ENCODE peak calls at places on chromosomes 16 and 17, in five cellular contexts. One of them, this sample, is unnamed.

GRCh38 chr16:3878610-3879009 is 1.9 kb downstream of the CREBBP start:
- DNase-seq in neural crest cell: no peak
- DNase-seq in nephron progenitor cell: no peak
- DNase-seq in CD8-positive, alpha-beta T cell: no peak
- DNase-seq in cardiac muscle cell: peak
- DNase-seq in this sample: no peak

GRCh38 chr17:48626470-48627241 is 498 bp upstream of the HOXB9 start:
- DNase-seq in cardiac muscle cell: peak
- DNase-seq in nephron progenitor cell: peak
- DNase-seq in CD8-positive, alpha-beta T cell: no peak
- DNase-seq in neural crest cell: no peak
- DNase-seq in this sample: peak

GRCh38 chr17:48546187-48546923 is 1.4 kb upstream of the HOXB2 start:
- DNase-seq in CD8-positive, alpha-beta T cell: no peak
- DNase-seq in nephron progenitor cell: peak
- DNase-seq in neural crest cell: no peak
- DNase-seq in cardiac muscle cell: peak
- DNase-seq in this sample: no peak

GRCh38 chr16:535446-536405 is 8.2 kb downstream of the CAPN15 start:
- DNase-seq in neural crest cell: no peak
- DNase-seq in nephron progenitor cell: no peak
- DNase-seq in CD8-positive, alpha-beta T cell: no peak
- DNase-seq in cardiac muscle cell: no peak
- DNase-seq in this sample: no peak

GRCh38 chr16:80807916-80808315 is 3.5 kb upstream of the CDYL2 start:
- DNase-seq in neural crest cell: no peak
- DNase-seq in nephron progenitor cell: no peak
- DNase-seq in cardiac muscle cell: no peak
- DNase-seq in CD8-positive, alpha-beta T cell: no peak
- DNase-seq in this sample: no peak

GRCh38 chr16:25271421-25271820 is 13.8 kb upstream of the ZKSCAN2 start:
- DNase-seq in neural crest cell: no peak
- DNase-seq in nephron progenitor cell: no peak
- DNase-seq in cardiac muscle cell: no peak
- DNase-seq in CD8-positive, alpha-beta T cell: no peak
- DNase-seq in this sample: no peak

GRCh38 chr16:19086322-19087199 is 19.1 kb downstream of the COQ7 start:
- DNase-seq in CD8-positive, alpha-beta T cell: peak
- DNase-seq in neural crest cell: peak
- DNase-seq in nephron progenitor cell: peak
- DNase-seq in cardiac muscle cell: peak
- DNase-seq in this sample: peak

GRCh38 chr17:78672880-78673371 is 95.7 kb upstream of the DNAH17 start:
- DNase-seq in CD8-positive, alpha-beta T cell: no peak
- DNase-seq in nephron progenitor cell: no peak
- DNase-seq in cardiac muscle cell: peak
- DNase-seq in neural crest cell: no peak
- DNase-seq in this sample: no peak

GRCh38 chr17:43753488-43754129 is 5.0 kb downstream of the SOST start:
- DNase-seq in cardiac muscle cell: no peak
- DNase-seq in CD8-positive, alpha-beta T cell: no peak
- DNase-seq in neural crest cell: no peak
- DNase-seq in nephron progenitor cell: no peak
- DNase-seq in this sample: peak

GRCh38 chr16:46822270-46822669 is 8.7 kb downstream of the C16orf87 start:
- DNase-seq in nephron progenitor cell: no peak
- DNase-seq in cardiac muscle cell: peak
- DNase-seq in CD8-positive, alpha-beta T cell: no peak
- DNase-seq in neural crest cell: no peak
- DNase-seq in this sample: peak

GRCh38 chr16:935684-936083 is 35.1 kb downstream of the LMF1 start:
- DNase-seq in neural crest cell: no peak
- DNase-seq in cardiac muscle cell: no peak
- DNase-seq in nephron progenitor cell: no peak
- DNase-seq in CD8-positive, alpha-beta T cell: no peak
- DNase-seq in this sample: no peak

GRCh38 chr17:7922499-7923289 is 6.6 kb upstream of the RNF227 start:
- DNase-seq in CD8-positive, alpha-beta T cell: peak
- DNase-seq in neural crest cell: peak
- DNase-seq in nephron progenitor cell: peak
- DNase-seq in cardiac muscle cell: peak
- DNase-seq in this sample: peak

GRCh38 chr17:75654176-75654575 is 12.8 kb downstream of the RECQL5 start:
- DNase-seq in nephron progenitor cell: no peak
- DNase-seq in cardiac muscle cell: peak
- DNase-seq in CD8-positive, alpha-beta T cell: no peak
- DNase-seq in neural crest cell: no peak
- DNase-seq in this sample: no peak

GRCh38 chr17:30908717-30909420 is 2.8 kb upstream of the TEFM start:
- DNase-seq in neural crest cell: no peak
- DNase-seq in CD8-positive, alpha-beta T cell: no peak
- DNase-seq in cardiac muscle cell: no peak
- DNase-seq in nephron progenitor cell: no peak
- DNase-seq in this sample: peak
- TF ChIP-seq CTCF in neural crest cell: no peak
- TF ChIP-seq CTCF in CD8-positive, alpha-beta T cell: no peak
- TF ChIP-seq CTCF in cardiac muscle cell: no peak
- TF ChIP-seq CTCF in nephron progenitor cell: no peak
- TF ChIP-seq CTCF in this sample: no peak

GRCh38 chr17:73304438-73304837 is 7.4 kb downstream of the CDC42EP4 start:
- DNase-seq in nephron progenitor cell: no peak
- DNase-seq in cardiac muscle cell: no peak
- DNase-seq in CD8-positive, alpha-beta T cell: no peak
- DNase-seq in neural crest cell: no peak
- DNase-seq in this sample: no peak

GRCh38 chr17:73305845-73306836 is 5.7 kb downstream of the CDC42EP4 start:
- DNase-seq in cardiac muscle cell: no peak
- DNase-seq in CD8-positive, alpha-beta T cell: no peak
- DNase-seq in nephron progenitor cell: no peak
- DNase-seq in neural crest cell: no peak
- DNase-seq in this sample: no peak

GRCh38 chr17:73307130-73307529 is 4.7 kb downstream of the CDC42EP4 start:
- DNase-seq in neural crest cell: no peak
- DNase-seq in CD8-positive, alpha-beta T cell: no peak
- DNase-seq in nephron progenitor cell: no peak
- DNase-seq in cardiac muscle cell: no peak
- DNase-seq in this sample: no peak

GRCh38 chr17:73302189-73302588 is 9.6 kb downstream of the CDC42EP4 start:
- DNase-seq in neural crest cell: no peak
- DNase-seq in CD8-positive, alpha-beta T cell: no peak
- DNase-seq in cardiac muscle cell: peak
- DNase-seq in nephron progenitor cell: no peak
- DNase-seq in this sample: no peak

GRCh38 chr17:73304971-73305786 is 6.6 kb downstream of the CDC42EP4 start:
- DNase-seq in nephron progenitor cell: peak
- DNase-seq in CD8-positive, alpha-beta T cell: no peak
- DNase-seq in cardiac muscle cell: peak
- DNase-seq in neural crest cell: no peak
- DNase-seq in this sample: no peak
- TF ChIP-seq CTCF in nephron progenitor cell: no peak
- TF ChIP-seq CTCF in CD8-positive, alpha-beta T cell: no peak
- TF ChIP-seq CTCF in cardiac muscle cell: peak
- TF ChIP-seq CTCF in neural crest cell: peak
- TF ChIP-seq CTCF in this sample: no peak

DNA sequence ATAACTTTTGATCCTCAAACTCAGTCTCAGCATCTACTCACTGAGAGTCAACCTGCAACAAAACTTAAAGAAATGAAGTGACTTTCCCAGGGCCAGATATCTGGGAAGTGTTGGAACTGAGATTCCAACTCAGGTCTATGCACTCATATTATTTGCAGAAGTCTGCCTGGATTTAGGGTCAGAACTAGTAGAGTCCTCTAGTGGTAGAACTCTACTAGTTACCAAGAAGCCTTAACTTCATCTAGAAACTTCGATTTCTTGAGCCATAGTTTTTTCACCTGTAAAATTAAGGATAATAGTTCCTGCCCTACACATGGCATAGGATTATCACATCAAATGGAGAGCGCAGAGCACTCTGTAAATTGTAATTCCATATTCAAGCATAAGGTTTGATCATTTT is 23.4 kb upstream of the KRT24 start:
- DNase-seq in neural crest cell: no peak
- DNase-seq in nephron progenitor cell: no peak
- DNase-seq in cardiac muscle cell: no peak
- DNase-seq in CD8-positive, alpha-beta T cell: no peak
- DNase-seq in this sample: no peak
- TF ChIP-seq CTCF in neural crest cell: peak
- TF ChIP-seq CTCF in nephron progenitor cell: no peak
- TF ChIP-seq CTCF in cardiac muscle cell: peak
- TF ChIP-seq CTCF in CD8-positive, alpha-beta T cell: peak
- TF ChIP-seq CTCF in this sample: no peak

GRCh38 chr16:76487411-76488064 is 210.3 kb downstream of the CNTNAP4 start:
- DNase-seq in CD8-positive, alpha-beta T cell: no peak
- DNase-seq in cardiac muscle cell: no peak
- DNase-seq in neural crest cell: no peak
- DNase-seq in nephron progenitor cell: no peak
- DNase-seq in this sample: no peak

GRCh38 chr16:76488065-76488417 is 210.8 kb downstream of the CNTNAP4 start:
- DNase-seq in neural crest cell: no peak
- DNase-seq in cardiac muscle cell: no peak
- DNase-seq in nephron progenitor cell: no peak
- DNase-seq in CD8-positive, alpha-beta T cell: no peak
- DNase-seq in this sample: no peak

GRCh38 chr16:76486740-76487139 is 209.5 kb downstream of the CNTNAP4 start:
- DNase-seq in CD8-positive, alpha-beta T cell: no peak
- DNase-seq in cardiac muscle cell: no peak
- DNase-seq in neural crest cell: no peak
- DNase-seq in nephron progenitor cell: no peak
- DNase-seq in this sample: no peak

DNA sequence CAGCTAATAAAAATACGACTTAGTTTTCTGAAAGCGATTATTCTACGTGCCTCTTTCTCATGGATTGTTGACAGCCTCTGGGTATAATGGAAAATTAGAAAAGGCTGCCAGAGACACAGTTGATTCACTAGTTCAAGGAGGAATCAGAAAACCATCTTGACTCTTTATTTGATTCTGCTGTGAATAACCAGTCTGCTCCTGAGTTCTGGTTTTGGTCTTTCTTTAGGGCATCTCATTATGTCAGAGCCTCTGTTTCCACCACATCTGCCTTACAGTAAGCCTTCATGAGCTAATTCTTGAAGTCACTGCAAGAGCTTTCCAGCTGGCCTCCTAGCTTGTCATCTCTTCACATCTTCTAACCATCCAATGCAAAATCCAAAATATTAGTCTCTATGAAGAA is 213.0 kb downstream of the CNTNAP4 start:
- DNase-seq in neural crest cell: no peak
- DNase-seq in nephron progenitor cell: no peak
- DNase-seq in cardiac muscle cell: no peak
- DNase-seq in CD8-positive, alpha-beta T cell: no peak
- DNase-seq in this sample: no peak
- TF ChIP-seq CTCF in neural crest cell: no peak
- TF ChIP-seq CTCF in nephron progenitor cell: no peak
- TF ChIP-seq CTCF in cardiac muscle cell: no peak
- TF ChIP-seq CTCF in CD8-positive, alpha-beta T cell: no peak
- TF ChIP-seq CTCF in this sample: no peak

DNA sequence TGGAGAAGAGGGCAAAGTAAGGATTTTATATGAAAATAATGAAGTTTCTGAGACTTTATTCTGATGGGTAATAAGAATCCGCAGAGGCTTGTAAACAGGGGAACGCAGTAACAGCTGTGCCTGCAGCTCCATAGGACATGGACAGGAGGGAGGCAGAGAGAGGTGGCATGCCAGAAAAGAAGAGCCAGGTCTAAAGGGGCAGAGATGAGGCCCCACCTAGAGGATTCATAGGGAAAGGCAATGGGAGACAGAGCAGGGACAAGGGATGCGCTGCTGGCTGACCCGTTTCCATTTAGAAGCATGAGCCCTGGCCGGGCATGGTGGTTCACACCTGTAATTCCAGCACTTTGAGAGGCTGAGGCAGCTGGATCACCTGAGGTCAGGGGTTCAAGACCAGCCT is 340.3 kb upstream of the CDH5 start:
- DNase-seq in CD8-positive, alpha-beta T cell: no peak
- DNase-seq in cardiac muscle cell: peak
- DNase-seq in neural crest cell: no peak
- DNase-seq in nephron progenitor cell: peak
- DNase-seq in this sample: no peak
- TF ChIP-seq CTCF in CD8-positive, alpha-beta T cell: no peak
- TF ChIP-seq CTCF in cardiac muscle cell: peak
- TF ChIP-seq CTCF in neural crest cell: peak
- TF ChIP-seq CTCF in nephron progenitor cell: peak
- TF ChIP-seq CTCF in this sample: no peak

This sample was measured in GM13976.